ENCODE peak calls at places on chromosomes 3 and 15, in six cellular contexts. One of them, this sample, is unnamed.

GRCh38 chr15:77608774-77609173 is 23.9 kb downstream of the LINGO1 start:
- DNase-seq in lung: no peak
- DNase-seq in AG10803: no peak
- DNase-seq in CD8-positive, alpha-beta T cell: no peak
- DNase-seq in AG09309: no peak
- DNase-seq in neural crest cell: no peak
- DNase-seq in this sample: no peak

GRCh38 chr15:63820210-63820609 is 13.5 kb downstream of the HERC1 start:
- DNase-seq in lung: no peak
- DNase-seq in AG10803: no peak
- DNase-seq in CD8-positive, alpha-beta T cell: no peak
- DNase-seq in AG09309: no peak
- DNase-seq in neural crest cell: no peak
- DNase-seq in this sample: no peak

GRCh38 chr15:55872471-55872870 is 120.9 kb downstream of the NEDD4 start:
- DNase-seq in lung: no peak
- DNase-seq in AG10803: no peak
- DNase-seq in CD8-positive, alpha-beta T cell: no peak
- DNase-seq in AG09309: no peak
- DNase-seq in neural crest cell: no peak
- DNase-seq in this sample: no peak

GRCh38 chr3:173826901-173827609 is 429.5 kb downstream of the NLGN1 start:
- DNase-seq in lung: no peak
- DNase-seq in AG10803: peak; percentile 26
- DNase-seq in CD8-positive, alpha-beta T cell: no peak
- DNase-seq in AG09309: peak; percentile 10
- DNase-seq in neural crest cell: no peak
- DNase-seq in this sample: no peak

GRCh38 chr3:53159415-53160135 is 1.4 kb upstream of the PRKCD start:
- DNase-seq in lung: no peak
- DNase-seq in AG10803: no peak
- DNase-seq in CD8-positive, alpha-beta T cell: no peak
- DNase-seq in AG09309: no peak
- DNase-seq in neural crest cell: no peak
- DNase-seq in this sample: no peak

GRCh38 chr3:14425574-14426304 is 23.3 kb downstream of the SLC6A6 start:
- DNase-seq in lung: no peak
- DNase-seq in AG10803: no peak
- DNase-seq in CD8-positive, alpha-beta T cell: no peak
- DNase-seq in AG09309: no peak
- DNase-seq in neural crest cell: no peak
- DNase-seq in this sample: no peak

GRCh38 chr3:125647318-125648014 is 52.2 kb upstream of the OSBPL11 start:
- DNase-seq in lung: peak; percentile 78
- DNase-seq in AG10803: no peak
- DNase-seq in CD8-positive, alpha-beta T cell: no peak
- DNase-seq in AG09309: no peak
- DNase-seq in neural crest cell: no peak
- DNase-seq in this sample: no peak

GRCh38 chr3:180420804-180421203 is 181.2 kb upstream of the TTC14 start:
- DNase-seq in lung: no peak
- DNase-seq in AG10803: no peak
- DNase-seq in CD8-positive, alpha-beta T cell: no peak
- DNase-seq in AG09309: no peak
- DNase-seq in neural crest cell: no peak
- DNase-seq in this sample: no peak

GRCh38 chr15:39270976-39271375 is 309.9 kb upstream of the THBS1 start:
- DNase-seq in lung: no peak
- DNase-seq in AG10803: peak; percentile 99
- DNase-seq in CD8-positive, alpha-beta T cell: no peak
- DNase-seq in AG09309: peak; percentile 98
- DNase-seq in neural crest cell: no peak
- DNase-seq in this sample: no peak

GRCh38 chr3:52891615-52892081 is 5.7 kb downstream of the STIMATE start:
- DNase-seq in lung: no peak
- DNase-seq in AG10803: peak; percentile 91
- DNase-seq in CD8-positive, alpha-beta T cell: no peak
- DNase-seq in AG09309: peak; percentile 71
- DNase-seq in neural crest cell: no peak
- DNase-seq in this sample: no peak

GRCh38 chr3:133930341-133930933 is 34.8 kb upstream of the RAB6B start:
- DNase-seq in lung: peak; percentile 28
- DNase-seq in AG10803: peak; percentile 78
- DNase-seq in CD8-positive, alpha-beta T cell: no peak
- DNase-seq in AG09309: peak; percentile 55
- DNase-seq in neural crest cell: no peak
- DNase-seq in this sample: no peak

GRCh38 chr3:43707998-43708397 is 17.3 kb downstream of the ABHD5 start:
- DNase-seq in lung: no peak
- DNase-seq in AG10803: peak; percentile 86
- DNase-seq in CD8-positive, alpha-beta T cell: no peak
- DNase-seq in AG09309: peak; percentile 68
- DNase-seq in neural crest cell: no peak
- DNase-seq in this sample: no peak

GRCh38 chr3:188602111-188602510 is 448.2 kb downstream of the LPP start:
- DNase-seq in lung: no peak
- DNase-seq in AG10803: no peak
- DNase-seq in CD8-positive, alpha-beta T cell: no peak
- DNase-seq in AG09309: no peak
- DNase-seq in neural crest cell: no peak
- DNase-seq in this sample: no peak

GRCh38 chr15:89674526-89674925 is 4.6 kb downstream of the PLIN1 start:
- DNase-seq in lung: no peak
- DNase-seq in AG10803: no peak
- DNase-seq in CD8-positive, alpha-beta T cell: no peak
- DNase-seq in AG09309: no peak
- DNase-seq in neural crest cell: no peak
- DNase-seq in this sample: no peak

GRCh38 chr3:111472556-111472955 is 69.4 kb upstream of the CD96 start:
- DNase-seq in lung: no peak
- DNase-seq in AG10803: no peak
- DNase-seq in CD8-positive, alpha-beta T cell: no peak
- DNase-seq in AG09309: no peak
- DNase-seq in neural crest cell: no peak
- DNase-seq in this sample: no peak

GRCh38 chr3:38575279-38575843 is 74.1 kb downstream of the SCN5A start:
- DNase-seq in lung: no peak
- DNase-seq in AG10803: no peak
- DNase-seq in CD8-positive, alpha-beta T cell: no peak
- DNase-seq in AG09309: no peak
- DNase-seq in neural crest cell: no peak
- DNase-seq in this sample: no peak

GRCh38 chr15:83477791-83478537 is 30.8 kb downstream of the SH3GL3 start:
- DNase-seq in lung: no peak
- DNase-seq in AG10803: no peak
- DNase-seq in CD8-positive, alpha-beta T cell: no peak
- DNase-seq in AG09309: no peak
- DNase-seq in neural crest cell: no peak
- DNase-seq in this sample: no peak

GRCh38 chr15:45372032-45372995 is 6.0 kb downstream of the GATM start:
- DNase-seq in lung: no peak
- DNase-seq in AG10803: no peak
- DNase-seq in CD8-positive, alpha-beta T cell: no peak
- DNase-seq in AG09309: no peak
- DNase-seq in neural crest cell: no peak
- DNase-seq in this sample: no peak

GRCh38 chr3:11660242-11660641 is 16.5 kb upstream of the VGLL4 start:
- DNase-seq in lung: no peak
- DNase-seq in AG10803: no peak
- DNase-seq in CD8-positive, alpha-beta T cell: no peak
- DNase-seq in AG09309: no peak
- DNase-seq in neural crest cell: no peak
- DNase-seq in this sample: no peak

DNA sequence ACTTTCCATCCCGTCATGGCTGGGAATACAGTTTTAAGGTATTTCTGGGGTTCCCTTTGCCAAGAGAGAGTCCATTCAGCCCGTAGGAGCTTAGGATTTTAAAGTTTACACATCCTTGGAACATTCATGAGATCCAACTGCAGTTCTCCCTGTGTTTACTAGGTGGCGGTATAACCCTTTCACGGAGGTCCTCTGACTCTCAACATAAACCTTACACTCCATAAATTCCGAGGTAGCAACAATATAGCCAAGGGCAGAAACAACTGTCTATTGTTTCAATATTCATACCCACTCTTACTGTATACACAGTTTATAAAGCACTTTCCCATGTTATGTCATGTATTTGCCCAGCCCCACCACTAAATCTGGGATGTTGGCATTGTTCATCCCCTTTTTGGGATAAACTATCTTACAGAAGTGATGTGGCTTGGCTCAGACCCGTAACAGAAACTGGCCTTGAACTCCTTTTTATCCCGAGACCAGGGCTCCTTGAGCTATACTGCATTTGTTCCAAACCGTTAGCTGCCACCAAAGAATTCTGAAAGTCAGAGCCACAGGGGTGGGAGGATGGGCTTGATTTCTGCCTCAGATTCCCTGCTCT is 69.2 kb upstream of the COL6A5 start:
- DNase-seq in lung: no peak
- DNase-seq in AG10803: peak; percentile 51
- DNase-seq in CD8-positive, alpha-beta T cell: no peak
- DNase-seq in AG09309: peak; percentile 13
- DNase-seq in neural crest cell: peak; percentile 5
- DNase-seq in this sample: no peak
- TF ChIP-seq CTCF in lung: peak; percentile 47
- TF ChIP-seq CTCF in AG10803: peak; percentile 95
- TF ChIP-seq CTCF in CD8-positive, alpha-beta T cell: peak; percentile 46
- TF ChIP-seq CTCF in AG09309: peak; percentile 84
- TF ChIP-seq CTCF in neural crest cell: peak; percentile 92
- TF ChIP-seq CTCF in this sample: peak; percentile 81

GRCh38 chr15:38049876-38050275 is 115.4 kb downstream of the TMCO5A start:
- DNase-seq in lung: no peak
- DNase-seq in AG10803: no peak
- DNase-seq in CD8-positive, alpha-beta T cell: no peak
- DNase-seq in AG09309: no peak
- DNase-seq in neural crest cell: no peak
- DNase-seq in this sample: no peak
- TF ChIP-seq CTCF in lung: no peak
- TF ChIP-seq CTCF in AG10803: no peak
- TF ChIP-seq CTCF in CD8-positive, alpha-beta T cell: no peak
- TF ChIP-seq CTCF in AG09309: no peak
- TF ChIP-seq CTCF in neural crest cell: no peak
- TF ChIP-seq CTCF in this sample: no peak

GRCh38 chr3:45595364-45596154 is 1.0 kb downstream of the LIMD1 start:
- DNase-seq in lung: no peak
- DNase-seq in AG10803: no peak
- DNase-seq in CD8-positive, alpha-beta T cell: no peak
- DNase-seq in AG09309: no peak
- DNase-seq in neural crest cell: no peak
- DNase-seq in this sample: no peak

GRCh38 chr3:45592405-45592804 is 2.1 kb upstream of the LIMD1 start:
- DNase-seq in lung: no peak
- DNase-seq in AG10803: no peak
- DNase-seq in CD8-positive, alpha-beta T cell: no peak
- DNase-seq in AG09309: no peak
- DNase-seq in neural crest cell: no peak
- DNase-seq in this sample: no peak

GRCh38 chr3:45592830-45593707 is 1.5 kb upstream of the LIMD1 start:
- DNase-seq in lung: peak; percentile 91
- DNase-seq in AG10803: peak; percentile 87
- DNase-seq in CD8-positive, alpha-beta T cell: peak; percentile 51
- DNase-seq in AG09309: peak; percentile 48
- DNase-seq in neural crest cell: peak; percentile 78
- DNase-seq in this sample: peak; percentile 90

GRCh38 chr3:45596290-45596791 is 1.8 kb downstream of the LIMD1 start:
- DNase-seq in lung: no peak
- DNase-seq in AG10803: no peak
- DNase-seq in CD8-positive, alpha-beta T cell: no peak
- DNase-seq in AG09309: no peak
- DNase-seq in neural crest cell: no peak
- DNase-seq in this sample: no peak

DNA sequence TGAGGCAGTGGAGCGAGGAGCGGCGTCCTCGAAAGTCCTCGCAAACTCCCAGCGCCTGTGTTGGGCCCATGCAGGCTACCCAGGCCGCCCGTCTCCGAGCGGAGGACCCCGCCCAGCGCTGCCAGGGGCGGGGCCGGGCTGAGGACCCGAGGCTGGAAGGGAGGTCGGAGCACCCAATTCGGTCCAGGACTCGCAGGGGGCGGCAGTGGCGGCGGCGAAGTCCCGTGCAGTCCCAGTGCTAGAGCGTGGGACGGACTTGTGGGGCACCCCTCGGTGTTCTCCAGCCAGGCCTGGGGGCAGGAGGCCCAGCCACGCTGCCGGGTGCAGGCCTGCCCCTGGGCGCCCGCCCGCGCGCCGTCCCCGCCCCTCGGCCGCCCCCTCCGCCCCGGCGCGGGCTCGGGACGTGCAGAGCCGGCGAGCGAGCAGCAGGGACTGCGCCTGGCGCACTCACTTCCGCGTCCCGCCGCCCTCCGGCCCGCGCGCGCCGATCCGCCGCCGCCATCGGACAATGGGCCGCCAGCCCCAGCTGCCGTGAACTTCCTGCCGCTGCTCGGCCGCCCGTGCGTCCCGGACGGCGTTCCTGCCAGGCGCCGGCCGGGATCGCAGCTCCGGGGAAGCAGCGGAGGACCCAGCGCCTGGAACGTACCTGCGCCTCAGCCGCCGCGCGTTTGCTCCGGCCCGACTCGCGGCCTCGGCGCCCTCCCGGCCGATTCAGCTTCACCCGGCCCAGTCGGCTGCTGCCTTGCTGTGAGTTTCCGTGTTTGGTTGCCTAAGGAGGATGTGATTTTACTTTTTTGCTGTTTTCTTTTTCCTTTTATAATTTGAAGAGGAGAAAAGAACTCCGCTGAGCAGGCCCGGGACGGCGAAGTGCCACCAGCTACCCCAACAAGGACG is 596 bp upstream of the LIMD1 start:
- DNase-seq in lung: peak; percentile 69
- DNase-seq in AG10803: peak; percentile 70
- DNase-seq in CD8-positive, alpha-beta T cell: peak; percentile 60
- DNase-seq in AG09309: no peak
- DNase-seq in neural crest cell: peak; percentile 63
- DNase-seq in this sample: peak; percentile 73
- TF ChIP-seq CTCF in lung: no peak
- TF ChIP-seq CTCF in AG10803: no peak
- TF ChIP-seq CTCF in CD8-positive, alpha-beta T cell: no peak
- TF ChIP-seq CTCF in AG09309: no peak
- TF ChIP-seq CTCF in neural crest cell: no peak
- TF ChIP-seq CTCF in this sample: no peak

GRCh38 chr15:90851945-90852344 is 16.4 kb upstream of the FURIN start:
- DNase-seq in lung: no peak
- DNase-seq in AG10803: no peak
- DNase-seq in CD8-positive, alpha-beta T cell: no peak
- DNase-seq in AG09309: no peak
- DNase-seq in neural crest cell: no peak
- DNase-seq in this sample: no peak
- TF ChIP-seq CTCF in lung: no peak
- TF ChIP-seq CTCF in AG10803: no peak
- TF ChIP-seq CTCF in CD8-positive, alpha-beta T cell: no peak
- TF ChIP-seq CTCF in AG09309: no peak
- TF ChIP-seq CTCF in neural crest cell: no peak
- TF ChIP-seq CTCF in this sample: no peak

GRCh38 chr3:9205345-9206143 is 43.9 kb downstream of the SRGAP3 start:
- DNase-seq in lung: no peak
- DNase-seq in AG10803: no peak
- DNase-seq in CD8-positive, alpha-beta T cell: no peak
- DNase-seq in AG09309: no peak
- DNase-seq in neural crest cell: no peak
- DNase-seq in this sample: no peak
- TF ChIP-seq CTCF in lung: no peak
- TF ChIP-seq CTCF in AG10803: no peak
- TF ChIP-seq CTCF in CD8-positive, alpha-beta T cell: no peak
- TF ChIP-seq CTCF in AG09309: no peak
- TF ChIP-seq CTCF in neural crest cell: no peak
- TF ChIP-seq CTCF in this sample: no peak